ENCODE peak calls at places on chromosome 14, in eight cellular contexts. E is CD4-positive, alpha-beta T cell; Q is CD8-positive, alpha-beta T cell; Y is neural crest cell; L is AG04450; U is progenitor cell of endocrine pancreas; X is epithelial cell of esophagus; B is H9. N is an unnamed sample.
A peak's percentile ranks its signal among the peaks of the same experiment; 100 is the strongest.

GRCh38 chr14:61280526-61281185 is 482 bp downstream of the TMEM30B start:
- DNase-seq in U (peak; percentile 57), L (no peak), Y (peak; percentile 39), B (peak; percentile 65), Q (peak; percentile 63), X (peak; percentile 82), E (peak; percentile 84), N (no peak)

GRCh38 chr14:88614218-88614907 is 51.5 kb downstream of the ZC3H14 start:
- DNase-seq in L (peak; percentile 21), E (no peak), X (peak; percentile 58), Y (no peak), B (no peak), Q (no peak), U (no peak), N (no peak)

GRCh38 chr14:73237219-73237785 is at the start of gene PAPLN:
- DNase-seq in L (no peak), Q (no peak), Y (no peak), X (no peak), U (no peak), E (no peak), B (no peak), N (no peak)

GRCh38 chr14:68896132-68896531 is 83.0 kb downstream of the ACTN1 start:
- DNase-seq in U (no peak), L (no peak), Q (no peak), E (no peak), X (no peak), Y (no peak), B (no peak), N (no peak)

GRCh38 chr14:21653331-21653885 is at the start of gene OR4E2:
- DNase-seq in Y (no peak), B (no peak), U (no peak), Q (no peak), E (no peak), L (no peak), X (no peak), N (no peak)

GRCh38 chr14:97703006-97703760 is 906.0 kb downstream of the VRK1 start:
- DNase-seq in B (no peak), E (peak; percentile 50), L (no peak), U (no peak), X (no peak), Y (no peak), Q (no peak), N (no peak)

GRCh38 chr14:20802341-20803084 is at the start of gene RNASE1:
- DNase-seq in E (no peak), Q (no peak), L (no peak), U (no peak), B (no peak), X (peak; percentile 8), Y (no peak), N (no peak)

GRCh38 chr14:94753067-94753466 is 16.8 kb downstream of the GSC start:
- DNase-seq in U (no peak), L (no peak), E (no peak), B (no peak), Q (no peak), Y (no peak), X (no peak), N (no peak)

GRCh38 chr14:23025181-23025788 is 9.4 kb downstream of the PSMB5 start:
- DNase-seq in Y (no peak), E (no peak), B (no peak), Q (no peak), U (no peak), L (no peak), X (no peak), N (no peak)

GRCh38 chr14:104723651-104724406 is at the start of gene ADSS1:
- DNase-seq in Q (peak; percentile 33), L (no peak), B (peak; percentile 69), U (no peak), X (peak; percentile 49), E (peak; percentile 68), Y (peak; percentile 64), N (no peak)

GRCh38 chr14:22333408-22334274 is 255.4 kb downstream of the DAD1 start:
- DNase-seq in U (no peak), X (peak; percentile 89), E (no peak), B (no peak), Q (no peak), L (no peak), Y (no peak), N (no peak)

GRCh38 chr14:99137913-99138571 is 134.0 kb downstream of the BCL11B start:
- DNase-seq in B (peak; percentile 48), Y (no peak), E (no peak), L (no peak), Q (no peak), U (no peak), X (no peak), N (no peak)

GRCh38 chr14:29926701-29927595 is 699 bp downstream of the PRKD1 start:
- DNase-seq in Y (peak; percentile 48), E (no peak), L (no peak), B (peak; percentile 53), X (peak; percentile 25), Q (no peak), U (peak; percentile 48), N (peak; percentile 89)

GRCh38 chr14:96256420-96256819 is 410 bp downstream of the BDKRB1 start:
- DNase-seq in E (no peak), Q (no peak), X (peak; percentile 89), U (no peak), L (no peak), Y (no peak), B (no peak), N (no peak)

GRCh38 chr14:55711171-55711811 is 131.3 kb downstream of the KTN1 start:
- DNase-seq in L (no peak), E (no peak), X (peak; percentile 47), Q (no peak), U (no peak), Y (no peak), B (no peak), N (no peak)

GRCh38 chr14:91341331-91342242 is 76.0 kb downstream of the CCDC88C start:
- DNase-seq in X (no peak), E (no peak), U (no peak), B (no peak), Y (no peak), L (no peak), Q (no peak), N (peak; percentile 65)

GRCh38 chr14:52987514-52987913 is 36.7 kb upstream of the FERMT2 start:
- DNase-seq in E (no peak), Q (no peak), L (no peak), B (no peak), Y (no peak), X (no peak), U (no peak), N (no peak)

GRCh38 chr14:106094654-106095189 is 568.3 kb downstream of the TMEM121 start:
- DNase-seq in Q (peak; percentile 26), U (no peak), X (no peak), L (no peak), B (no peak), Y (no peak), E (peak; percentile 36), N (no peak)

GRCh38 chr14:105414456-105415371 is 4.9 kb upstream of the MTA1 start:
- DNase-seq in E (peak; percentile 67), X (peak; percentile 54), Q (peak; percentile 27), L (peak; percentile 11), B (peak; percentile 57), U (peak; percentile 59), Y (peak; percentile 59), N (no peak)

DNA sequence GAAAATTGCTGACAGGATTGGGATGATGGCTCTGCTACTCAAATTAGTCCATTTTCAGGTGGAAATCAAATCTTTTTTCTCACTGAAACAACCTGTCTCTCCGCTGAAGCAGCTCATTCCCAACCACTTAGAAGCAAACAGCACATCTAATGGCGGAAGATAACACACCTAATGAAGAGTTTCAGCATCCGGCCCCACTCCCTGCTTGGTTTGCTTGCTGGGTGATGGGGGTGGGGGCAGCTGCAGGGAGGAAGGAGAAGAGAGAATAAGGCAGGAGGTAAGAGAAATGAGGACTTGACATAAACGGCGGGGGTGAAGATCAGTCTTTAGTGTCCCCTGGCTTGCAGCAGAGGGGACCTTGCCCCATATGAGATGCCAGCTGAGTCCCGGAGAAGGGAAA is 4.0 kb downstream of the SYNDIG1L start:
- DNase-seq in B (no peak), Y (no peak), Q (no peak), X (no peak), U (no peak), L (no peak), E (no peak), N (no peak)
- TF ChIP-seq CTCF in B (no peak), Y (no peak), Q (no peak), X (no peak), U (no peak), L (no peak), E (no peak), N (no peak)

DNA sequence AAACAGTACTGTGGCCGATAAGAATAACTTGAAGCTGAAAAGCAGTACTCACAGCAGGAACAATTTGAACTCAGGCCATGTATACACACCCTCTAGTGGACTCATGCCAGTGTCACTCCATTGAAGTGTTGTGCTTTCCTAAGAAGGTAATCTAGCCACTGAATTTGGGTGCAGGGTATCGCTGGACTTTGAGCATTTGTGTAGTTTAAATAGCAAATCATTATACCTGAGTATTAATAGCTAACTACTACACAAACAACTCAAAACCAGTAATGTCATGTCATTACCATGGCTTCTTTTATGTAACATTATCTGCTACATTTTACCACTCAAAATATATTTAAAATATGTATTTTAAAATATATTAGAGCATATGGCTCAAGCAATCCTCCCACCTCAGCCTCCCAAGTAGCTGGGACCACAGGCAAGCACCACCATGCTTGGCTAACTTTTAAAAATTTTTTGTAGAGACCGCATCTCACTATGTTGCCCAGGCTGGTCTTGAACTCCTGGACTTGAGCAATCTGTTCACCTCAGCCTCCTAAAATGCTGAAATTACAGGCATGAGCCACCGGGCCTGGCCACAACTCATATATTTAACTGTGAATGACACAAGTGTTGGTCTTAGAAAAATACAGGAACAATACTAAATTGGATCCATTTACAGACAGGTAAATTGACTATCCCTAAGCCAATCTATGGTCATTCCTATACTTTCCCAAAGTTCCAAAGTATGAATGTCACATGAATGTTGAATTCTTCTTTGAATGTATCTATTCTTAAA is 25.6 kb upstream of the ARID4A start:
- DNase-seq in L (peak; percentile 4), U (no peak), X (peak; percentile 33), B (no peak), Q (no peak), Y (no peak), E (no peak), N (no peak)
- TF ChIP-seq CTCF in L (no peak), U (peak; percentile 26), X (peak; percentile 39), B (peak; percentile 37), Q (no peak), Y (peak; percentile 35), E (no peak), N (peak; percentile 54)

DNA sequence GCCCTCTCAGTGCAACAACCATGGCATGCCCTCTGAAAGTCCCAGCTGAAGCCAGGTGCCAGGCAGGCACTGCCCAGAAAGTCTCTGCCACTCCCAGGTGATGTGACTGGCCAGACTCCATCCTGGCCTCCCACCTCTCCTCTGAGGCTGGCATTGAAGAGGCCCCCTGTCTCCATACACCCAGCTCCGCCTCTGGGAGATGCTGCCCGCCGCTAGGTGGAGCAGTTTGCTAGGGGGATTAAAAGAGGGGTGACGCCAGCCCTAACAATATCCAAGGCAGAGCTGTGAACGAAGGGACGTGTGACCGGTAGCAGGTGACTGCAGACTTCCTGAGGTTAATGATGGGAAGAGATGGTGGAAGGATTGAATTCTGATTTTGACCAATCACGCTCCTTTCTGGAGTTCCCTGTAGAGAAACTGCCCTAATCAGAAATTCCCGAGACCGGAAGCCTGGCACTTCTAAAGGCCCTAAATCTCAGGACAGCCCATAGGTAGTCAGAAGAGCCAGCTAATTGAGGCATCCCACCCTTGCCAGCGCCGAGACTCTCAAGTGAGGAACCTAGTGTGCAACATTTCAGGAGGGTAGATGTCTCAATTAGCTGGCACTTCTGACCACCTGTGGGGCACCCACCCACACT is 8.3 kb upstream of the PLEK2 start:
- DNase-seq in U (no peak), Y (no peak), L (no peak), B (peak; percentile 77), X (no peak), E (no peak), Q (no peak), N (no peak)
- TF ChIP-seq CTCF in U (peak; percentile 26), Y (peak; percentile 34), L (peak; percentile 20), B (peak; percentile 76), X (peak; percentile 49), E (peak; percentile 33), Q (peak; percentile 26), N (peak; percentile 48)

GRCh38 chr14:32913725-32914124 is 25.0 kb upstream of the NPAS3 start:
- DNase-seq in Q (no peak), L (no peak), Y (no peak), B (no peak), X (peak; percentile 19), E (no peak), U (no peak), N (no peak)
- TF ChIP-seq CTCF in Q (no peak), L (peak; percentile 11), Y (peak; percentile 56), B (no peak), X (no peak), E (no peak), U (peak; percentile 49), N (peak; percentile 68)

N was measured in chondrocyte.